ENCODE peak calls at places on chromosomes 11 and 22, in five cellular contexts. Z is endothelial cell of umbilical vein, V is body of pancreas, L is GM03348, X is memory B cell. S is an unnamed sample.

GRCh38 chr11:45777127-45777969 is 27.6 kb upstream of the SLC35C1 start:
- DNase-seq in Z (no peak), V (no peak), L (peak; percentile 58), X (no peak), S (no peak)

GRCh38 chr22:46090051-46090591 is 60.2 kb upstream of the PPARA start:
- DNase-seq in Z (no peak), V (peak; percentile 91), L (no peak), X (no peak), S (peak; percentile 17)

GRCh38 chr11:72239849-72240460 is 4.0 kb downstream of the PHOX2A start:
- DNase-seq in Z (no peak), V (peak; percentile 55), L (peak; percentile 79), X (no peak), S (no peak)

GRCh38 chr11:106446961-106447360 is 369.5 kb downstream of the AASDHPPT start:
- DNase-seq in Z (no peak), V (no peak), L (no peak), X (no peak), S (no peak)

GRCh38 chr22:31898911-31899310 is 45.4 kb upstream of the YWHAH start:
- DNase-seq in Z (no peak), V (no peak), L (no peak), X (no peak), S (no peak)

GRCh38 chr11:8964324-8965320 is at the start of gene TMEM9B:
- DNase-seq in Z (peak; percentile 83), V (peak; percentile 93), L (peak; percentile 96), X (peak; percentile 67), S (peak; percentile 96)

GRCh38 chr11:63543711-63544110 is 7.1 kb downstream of the PLAAT4 start:
- DNase-seq in Z (no peak), V (no peak), L (no peak), X (no peak), S (no peak)

GRCh38 chr11:98940913-98941312 is 79.8 kb upstream of the CNTN5 start:
- DNase-seq in Z (no peak), V (no peak), L (no peak), X (no peak), S (peak; percentile 1)

GRCh38 chr11:22133785-22134184 is 59.1 kb upstream of the ANO5 start:
- DNase-seq in Z (no peak), V (no peak), L (no peak), X (no peak), S (no peak)

GRCh38 chr11:71239581-71239980 is 12.8 kb downstream of the SHANK2 start:
- DNase-seq in Z (no peak), V (no peak), L (no peak), X (no peak), S (no peak)

GRCh38 chr11:33770236-33770635 is 4.1 kb downstream of the FBXO3 start:
- DNase-seq in Z (no peak), V (no peak), L (no peak), X (no peak), S (no peak)

GRCh38 chr11:128716661-128717210 is 22.9 kb downstream of the FLI1 start:
- DNase-seq in Z (peak; percentile 60), V (no peak), L (peak; percentile 31), X (no peak), S (peak; percentile 72)

GRCh38 chr11:45857834-45858492 is 10.7 kb downstream of the CRY2 start:
- DNase-seq in Z (peak; percentile 94), V (peak; percentile 89), L (peak; percentile 81), X (no peak), S (peak; percentile 64)

GRCh38 chr11:84691830-84692229 is 935.3 kb downstream of the DLG2 start:
- DNase-seq in Z (no peak), V (no peak), L (no peak), X (no peak), S (no peak)